ENCODE peak calls at places on chromosomes 7 and 10, in seven cellular contexts. O is neuronal stem cell; C is endodermal cell; Z is H7; M is colonic mucosa; A is thoracic aorta; N is CD4-positive, alpha-beta memory T cell. K is an unnamed sample.

GRCh38 chr10:63515002-63515763 is 6.0 kb upstream of the REEP3 start:
- DNase-seq in O (no peak), C (peak; percentile 73), Z (peak; percentile 67), M (no peak), A (no peak), N (peak; percentile 60), K (peak; percentile 37)

GRCh38 chr10:132300582-132300981 is 7.2 kb downstream of the STK32C start:
- DNase-seq in O (no peak), C (peak; percentile 40), Z (no peak), M (no peak), A (no peak), N (no peak), K (no peak)

GRCh38 chr10:128058746-128059125 is 67.5 kb downstream of the MKI67 start:
- DNase-seq in O (no peak), C (no peak), Z (no peak), M (no peak), A (no peak), N (no peak), K (no peak)

GRCh38 chr7:24911213-24911603 is 68.8 kb downstream of the OSBPL3 start:
- DNase-seq in O (no peak), C (no peak), Z (no peak), M (no peak), A (no peak), N (peak; percentile 57), K (no peak)

GRCh38 chr10:18472977-18473376 is 178.4 kb downstream of the NSUN6 start:
- DNase-seq in O (no peak), C (peak; percentile 50), Z (no peak), M (no peak), A (no peak), N (no peak), K (no peak)

GRCh38 chr7:93921190-93921585 is 347 bp upstream of the GNG11 start:
- DNase-seq in O (no peak), C (no peak), Z (no peak), M (no peak), A (no peak), N (no peak), K (no peak)

GRCh38 chr10:106577266-106577665 is 587.2 kb downstream of the SORCS1 start:
- DNase-seq in O (no peak), C (peak; percentile 82), Z (peak; percentile 30), M (no peak), A (no peak), N (no peak), K (peak; percentile 4)

GRCh38 chr7:34096135-34096775 is 190.9 kb downstream of the BMPER start:
- DNase-seq in O (no peak), C (no peak), Z (no peak), M (peak; percentile 44), A (peak; percentile 8), N (no peak), K (no peak)

GRCh38 chr7:20778063-20778721 is 8.5 kb downstream of the SP8 start:
- DNase-seq in O (peak; percentile 85), C (peak; percentile 95), Z (peak; percentile 91), M (peak; percentile 36), A (no peak), N (no peak), K (peak; percentile 94)

GRCh38 chr7:36583318-36583717 is 141.0 kb downstream of the AOAH start:
- DNase-seq in O (no peak), C (no peak), Z (no peak), M (no peak), A (no peak), N (no peak), K (no peak)

GRCh38 chr10:26242752-26243151 is 26.2 kb downstream of the GAD2 start:
- DNase-seq in O (peak; percentile 71), C (no peak), Z (no peak), M (no peak), A (no peak), N (no peak), K (peak; percentile 92)

GRCh38 chr7:151517601-151518104 is 2.0 kb downstream of the RHEB start:
- DNase-seq in O (no peak), C (no peak), Z (no peak), M (no peak), A (no peak), N (no peak), K (no peak)

GRCh38 chr7:115618676-115619075 is 411.9 kb downstream of the TFEC start:
- DNase-seq in O (no peak), C (no peak), Z (no peak), M (no peak), A (no peak), N (no peak), K (no peak)

GRCh38 chr10:42596196-42596595 is 42.2 kb downstream of the ZNF33B start:
- DNase-seq in O (no peak), C (no peak), Z (no peak), M (no peak), A (no peak), N (no peak), K (no peak)
- H3K36me3 ChIP-seq in O (peaks cover 47% of the 10 kb centered on the region), C (peaks cover 74% of the 10 kb centered on the region), Z (peaks cover 16% of the 10 kb centered on the region), M (peaks cover 22% of the 10 kb centered on the region), A (peaks cover 34% of the 10 kb centered on the region), N (peaks cover 41% of the 10 kb centered on the region), K (peaks cover 64% of the 10 kb centered on the region)

GRCh38 chr10:75351637-75352036 is 49.9 kb downstream of the ZNF503 start:
- DNase-seq in O (no peak), C (peak; percentile 8), Z (no peak), M (no peak), A (no peak), N (no peak), K (no peak)
- H3K36me3 ChIP-seq in O (no peaks in the 10 kb centered on the region), C (no peaks in the 10 kb centered on the region), Z (no peaks in the 10 kb centered on the region), M (no peaks in the 10 kb centered on the region), A (no peaks in the 10 kb centered on the region), N (no peaks in the 10 kb centered on the region), K (no peaks in the 10 kb centered on the region)

GRCh38 chr7:45074738-45075644 is 13.8 kb downstream of the NACAD start:
- DNase-seq in O (no peak), C (no peak), Z (no peak), M (no peak), A (no peak), N (no peak), K (no peak)
- H3K36me3 ChIP-seq in O (peaks cover 78% of the 10 kb centered on the region), C (peaks cover 48% of the 10 kb centered on the region), Z (no peaks in the 10 kb centered on the region), M (peaks cover 13% of the 10 kb centered on the region), A (peaks cover 36% of the 10 kb centered on the region), N (peaks cover 70% of the 10 kb centered on the region), K (no peaks in the 10 kb centered on the region)

DNA sequence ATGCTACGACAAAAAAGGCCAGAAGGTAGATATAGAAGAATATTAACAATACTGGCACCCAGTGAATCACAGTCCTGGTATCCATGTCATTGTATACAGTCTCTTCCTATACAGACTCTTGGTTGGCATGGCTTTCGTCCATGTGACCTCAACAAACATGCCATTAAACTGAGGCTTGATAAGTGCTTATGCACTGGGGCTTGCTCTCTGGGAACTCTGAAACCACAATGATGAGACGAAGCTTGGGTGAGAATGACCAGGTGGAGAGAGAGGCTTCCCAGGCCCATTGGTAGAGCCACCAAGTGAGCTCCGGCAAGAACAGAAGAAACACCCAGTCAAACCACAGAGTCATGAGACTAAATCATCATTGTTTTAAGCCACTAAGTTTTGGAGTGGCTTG is 33.2 kb downstream of the PNPLA8 start:
- DNase-seq in O (no peak), C (no peak), Z (peak; percentile 4), M (no peak), A (no peak), N (no peak), K (no peak)
- H3K36me3 ChIP-seq in O (peaks cover 38% of the 10 kb centered on the region), C (peaks cover 20% of the 10 kb centered on the region), Z (no peaks in the 10 kb centered on the region), M (no peaks in the 10 kb centered on the region), A (peaks cover 5% of the 10 kb centered on the region), N (no peaks in the 10 kb centered on the region), K (no peaks in the 10 kb centered on the region)

GRCh38 chr7:139271718-139272619 is 40.9 kb downstream of the UBN2 start:
- DNase-seq in O (no peak), C (no peak), Z (no peak), M (no peak), A (no peak), N (no peak), K (no peak)
- H3K36me3 ChIP-seq in O (peaks cover 89% of the 10 kb centered on the region), C (peaks cover 96% of the 10 kb centered on the region), Z (peaks cover 7% of the 10 kb centered on the region), M (no peaks in the 10 kb centered on the region), A (peaks cover 45% of the 10 kb centered on the region), N (peaks cover 10% of the 10 kb centered on the region), K (peaks cover 3% of the 10 kb centered on the region)

GRCh38 chr10:99234739-99235468 is 748 bp downstream of the HPSE2 start:
- DNase-seq in O (peak; percentile 72), C (peak; percentile 44), Z (no peak), M (no peak), A (no peak), N (no peak), K (peak; percentile 58)

GRCh38 chr10:99235469-99235871 is at the start of gene HPSE2:
- DNase-seq in O (no peak), C (peak; percentile 71), Z (peak; percentile 47), M (no peak), A (no peak), N (no peak), K (peak; percentile 35)

GRCh38 chr10:99233000-99233679 is 2.5 kb downstream of the HPSE2 start:
- DNase-seq in O (no peak), C (no peak), Z (peak; percentile 56), M (no peak), A (no peak), N (no peak), K (peak; percentile 24)

GRCh38 chr10:99233680-99234018 is 2.0 kb downstream of the HPSE2 start:
- DNase-seq in O (no peak), C (no peak), Z (no peak), M (no peak), A (no peak), N (no peak), K (peak; percentile 44)

DNA sequence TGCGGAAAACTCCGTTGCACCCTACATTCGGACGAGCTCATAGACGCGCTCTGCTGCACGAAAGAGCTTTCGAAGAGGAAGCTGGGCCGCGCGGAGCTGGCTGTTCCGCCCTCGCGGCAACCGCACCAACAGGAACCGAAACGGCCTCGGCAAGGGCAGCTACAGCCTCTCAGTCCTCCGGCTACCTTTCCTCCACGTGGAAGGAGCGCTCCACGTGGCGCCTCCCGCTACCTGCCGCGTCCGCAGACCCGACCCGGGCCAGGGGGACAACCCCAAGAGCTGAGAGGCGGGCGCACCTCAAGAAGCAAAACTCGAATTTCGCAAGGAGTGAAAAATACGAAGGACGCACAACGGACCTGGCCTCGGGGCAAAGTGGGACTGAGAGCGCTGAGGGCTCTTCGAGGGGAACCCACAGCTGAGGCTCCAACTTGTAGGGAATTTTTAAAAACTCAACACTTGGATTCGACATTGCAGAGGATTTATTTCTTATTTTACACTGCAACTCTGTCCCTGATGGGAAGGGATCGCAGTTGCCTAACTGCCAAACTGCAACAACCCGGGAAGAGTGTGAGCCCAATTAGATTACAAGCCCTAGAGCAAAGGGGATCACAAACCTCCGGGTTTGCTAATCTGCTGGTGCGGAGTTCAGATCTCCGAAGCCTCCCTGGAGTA is 1.4 kb downstream of the HPSE2 start:
- DNase-seq in O (no peak), C (peak; percentile 84), Z (peak; percentile 70), M (peak; percentile 54), A (no peak), N (no peak), K (peak; percentile 79)
- H3K36me3 ChIP-seq in O (no peaks in the 10 kb centered on the region), C (no peaks in the 10 kb centered on the region), Z (no peaks in the 10 kb centered on the region), M (no peaks in the 10 kb centered on the region), A (no peaks in the 10 kb centered on the region), N (no peaks in the 10 kb centered on the region), K (no peaks in the 10 kb centered on the region)